ENCODE peak calls at places on chromosomes 4 and X, in ten cellular contexts. Z is nephron progenitor cell, W is pancreas, D is fibroblast of mammary gland, O is lower lobe of right lung, U is Calu3, C is H1, X is GM20000, I is foreskin keratinocyte, G is CD14-positive monocyte. A is an unnamed sample.

GRCh38 chrX:69093960-69094935 is 71.0 kb downstream of the PJA1 start:
- DNase-seq in Z (peak), W (peak), D (peak), O (no peak), U (peak), C (no peak), X (peak), I (no peak), G (no peak), A (peak)

GRCh38 chr4:65599335-65599734 is 71.0 kb downstream of the EPHA5 start:
- DNase-seq in Z (no peak), W (no peak), D (peak), O (no peak), U (no peak), C (no peak), X (no peak), I (peak), G (no peak), A (peak)

GRCh38 chr4:54954656-54955388 is 170.6 kb downstream of the KDR start:
- DNase-seq in Z (no peak), W (no peak), D (no peak), O (no peak), U (no peak), C (no peak), X (no peak), I (no peak), G (no peak), A (no peak)

GRCh38 chr4:26984896-26985295 is 124.3 kb downstream of the STIM2 start:
- DNase-seq in Z (no peak), W (no peak), D (no peak), O (no peak), U (no peak), C (no peak), X (no peak), I (no peak), G (no peak), A (no peak)

GRCh38 chr4:126733301-126733700 is 899.5 kb upstream of the INTU start:
- DNase-seq in Z (no peak), W (no peak), D (no peak), O (no peak), U (no peak), C (no peak), X (no peak), I (no peak), G (no peak), A (peak)

GRCh38 chr4:145840801-145841200 is 97.8 kb downstream of the ZNF827 start:
- DNase-seq in Z (no peak), W (no peak), D (no peak), O (no peak), U (no peak), C (no peak), X (no peak), I (no peak), G (no peak), A (no peak)

GRCh38 chrX:84078991-84079390 is 109.0 kb downstream of the RPS6KA6 start:
- DNase-seq in Z (no peak), W (no peak), D (no peak), O (no peak), U (no peak), C (no peak), X (no peak), I (no peak), G (no peak), A (no peak)

GRCh38 chr4:69858683-69859082 is 1.3 kb downstream of the SULT1E1 start:
- DNase-seq in Z (no peak), W (no peak), D (peak), O (no peak), U (peak), C (no peak), X (no peak), I (peak), G (no peak), A (peak)

GRCh38 chr4:110622841-110623709 is at the start of gene PITX2:
- DNase-seq in Z (peak), W (peak), D (peak), O (peak), U (no peak), C (peak), X (peak), I (peak), G (no peak), A (peak)

GRCh38 chr4:13159041-13159620 is 325.0 kb downstream of the RAB28 start:
- DNase-seq in Z (no peak), W (no peak), D (peak), O (no peak), U (no peak), C (no peak), X (no peak), I (no peak), G (no peak), A (no peak)

GRCh38 chr4:23766334-23766733 is 123.5 kb downstream of the PPARGC1A start:
- DNase-seq in Z (no peak), W (no peak), D (no peak), O (no peak), U (no peak), C (no peak), X (no peak), I (no peak), G (no peak), A (no peak)

GRCh38 chrX:138794285-138794684 is 82.8 kb upstream of the FGF13 start:
- DNase-seq in Z (no peak), W (no peak), D (peak), O (no peak), U (no peak), C (no peak), X (no peak), I (no peak), G (no peak), A (peak)

GRCh38 chr4:61555789-61556188 is 355.7 kb downstream of the ADGRL3 start:
- DNase-seq in Z (no peak), W (no peak), D (no peak), O (no peak), U (peak), C (no peak), X (no peak), I (no peak), G (no peak), A (peak)

GRCh38 chrX:112662559-112663427 is 16.9 kb downstream of the LHFPL1 start:
- DNase-seq in Z (no peak), W (no peak), D (no peak), O (no peak), U (no peak), C (no peak), X (no peak), I (no peak), G (no peak), A (no peak)

GRCh38 chrX:38220024-38220935 is at the start of gene SRPX:
- DNase-seq in Z (peak), W (peak), D (peak), O (peak), U (peak), C (no peak), X (peak), I (no peak), G (no peak), A (peak)

GRCh38 chrX:97401586-97402101 is 517.9 kb downstream of the RPA4 start:
- DNase-seq in Z (no peak), W (no peak), D (peak), O (no peak), U (no peak), C (no peak), X (no peak), I (no peak), G (no peak), A (peak)

GRCh38 chrX:8349816-8350544 is 114.7 kb upstream of the VCX3B start:
- DNase-seq in Z (no peak), W (no peak), D (no peak), O (no peak), U (no peak), C (no peak), X (no peak), I (no peak), G (no peak), A (no peak)

GRCh38 chrX:151736685-151737084 is 2.1 kb downstream of the CNGA2 start:
- DNase-seq in Z (no peak), W (no peak), D (no peak), O (no peak), U (no peak), C (no peak), X (no peak), I (no peak), G (no peak), A (no peak)

GRCh38 chr4:40057540-40058091 is 966 bp downstream of the N4BP2 start:
- DNase-seq in Z (peak), W (peak), D (peak), O (peak), U (peak), C (no peak), X (peak), I (peak), G (peak), A (peak)

GRCh38 chrX:3403748-3404147 is 57.3 kb upstream of the MXRA5 start:
- DNase-seq in Z (no peak), W (no peak), D (peak), O (no peak), U (no peak), C (no peak), X (no peak), I (no peak), G (no peak), A (peak)

GRCh38 chr4:37615720-37616063 is 70.5 kb downstream of the RELL1 start:
- DNase-seq in Z (no peak), W (no peak), D (no peak), O (no peak), U (no peak), C (no peak), X (no peak), I (no peak), G (no peak), A (no peak)

GRCh38 chr4:84698962-84699671 is 116.2 kb downstream of the CDS1 start:
- DNase-seq in Z (no peak), W (no peak), D (no peak), O (no peak), U (no peak), C (no peak), X (no peak), I (peak), G (no peak), A (peak)

GRCh38 chrX:20139966-20140365 is 1.7 kb downstream of the EIF1AX start:
- DNase-seq in Z (no peak), W (no peak), D (peak), O (no peak), U (no peak), C (no peak), X (no peak), I (no peak), G (no peak), A (peak)

DNA sequence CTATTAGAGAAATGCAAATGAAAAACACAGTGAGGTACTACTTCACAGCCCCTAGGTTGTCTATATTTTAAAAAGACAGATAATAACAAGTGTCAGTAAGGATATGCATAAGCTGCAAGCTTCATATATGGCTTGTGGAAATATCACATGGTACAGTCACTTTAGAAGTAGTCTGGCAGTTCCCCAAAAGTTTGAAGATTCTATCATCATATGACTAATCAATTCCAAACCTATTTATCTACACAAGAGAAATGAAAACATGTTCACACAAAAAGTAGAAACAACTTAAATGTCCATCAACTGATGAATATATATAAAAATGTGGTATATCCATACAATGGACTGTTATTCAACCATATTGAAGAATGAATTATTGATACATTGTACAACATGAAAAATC is 185.8 kb upstream of the STK26 start:
- DNase-seq in Z (no peak), W (no peak), D (peak), O (no peak), U (no peak), C (no peak), X (no peak), I (peak), G (no peak), A (peak)
- TF ChIP-seq CTCF in Z (no peak), W (no peak), D (no peak), O (no peak), U (no peak), C (no peak), X (no peak), I (no peak), G (no peak), A (no peak)

GRCh38 chr4:115090483-115091075 is 22.8 kb downstream of the NDST4 start:
- DNase-seq in Z (peak), W (no peak), D (peak), O (no peak), U (no peak), C (no peak), X (peak), I (no peak), G (no peak), A (peak)
- TF ChIP-seq CTCF in Z (peak), W (peak), D (peak), O (peak), U (peak), C (no peak), X (peak), I (peak), G (peak), A (peak)

GRCh38 chr4:184727430-184727829 is 6.5 kb downstream of the CENPU start:
- DNase-seq in Z (no peak), W (no peak), D (no peak), O (no peak), U (no peak), C (no peak), X (no peak), I (no peak), G (no peak), A (no peak)

GRCh38 chr4:184721254-184721653 is 12.6 kb downstream of the CENPU start:
- DNase-seq in Z (no peak), W (no peak), D (no peak), O (no peak), U (no peak), C (no peak), X (no peak), I (no peak), G (no peak), A (no peak)

GRCh38 chr4:184719407-184719806 is 14.5 kb downstream of the CENPU start:
- DNase-seq in Z (no peak), W (no peak), D (no peak), O (no peak), U (no peak), C (no peak), X (no peak), I (no peak), G (no peak), A (no peak)

DNA sequence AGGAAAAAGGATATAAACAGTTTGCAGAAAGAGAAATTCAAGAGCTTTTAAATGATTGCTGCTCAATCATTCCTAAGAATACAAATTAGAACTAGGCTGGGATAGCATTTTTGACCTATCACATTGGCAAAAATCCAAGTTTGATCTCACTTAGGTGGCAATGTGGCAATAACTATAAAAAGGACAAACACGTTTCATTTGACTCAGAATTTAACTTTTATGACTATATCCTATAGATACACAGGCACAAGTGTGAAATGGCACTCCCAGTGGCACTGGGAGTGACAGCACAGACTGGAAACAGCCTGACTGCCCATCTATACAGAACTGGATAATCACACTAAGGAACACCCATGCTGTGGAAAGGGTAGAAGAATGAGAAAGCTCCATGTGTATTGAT is 11.1 kb downstream of the CENPU start:
- DNase-seq in Z (no peak), W (no peak), D (no peak), O (no peak), U (no peak), C (no peak), X (no peak), I (no peak), G (no peak), A (no peak)
- TF ChIP-seq CTCF in Z (no peak), W (no peak), D (no peak), O (no peak), U (no peak), C (no peak), X (no peak), I (peak), G (no peak), A (peak)

DNA sequence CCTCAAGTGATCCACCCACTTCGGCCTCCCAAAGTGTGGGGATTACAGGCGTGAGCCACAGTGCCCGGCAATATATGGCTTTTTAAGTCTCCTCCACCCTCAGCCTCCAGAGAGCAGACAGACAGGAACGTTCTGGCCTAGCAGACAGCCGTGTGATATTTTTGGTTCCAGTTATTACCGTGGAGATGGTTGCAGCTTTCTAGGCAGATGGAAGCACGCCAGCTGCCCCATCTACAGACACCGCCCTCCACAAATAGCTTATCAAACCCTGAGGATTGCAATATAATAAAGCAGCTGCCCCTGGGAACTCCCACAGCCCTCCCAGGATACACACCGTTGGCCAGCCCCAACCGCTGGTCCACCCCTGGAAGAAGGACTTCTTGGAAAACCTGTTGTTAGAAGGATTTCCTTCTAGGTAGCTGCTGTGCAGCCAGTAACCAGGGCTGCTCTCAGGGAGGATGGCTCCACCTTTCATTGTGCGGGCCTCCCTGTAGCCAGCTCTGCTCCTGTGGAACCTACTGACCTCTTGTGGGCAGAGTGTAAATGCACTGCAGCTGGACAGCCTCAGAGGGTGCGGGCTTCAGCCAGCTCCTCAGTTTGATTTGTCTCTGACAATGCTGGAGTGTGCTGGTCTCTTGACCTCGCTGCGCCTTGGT is 44.0 kb downstream of the SLC25A5 start:
- DNase-seq in Z (peak), W (peak), D (peak), O (peak), U (peak), C (peak), X (peak), I (no peak), G (peak), A (peak)
- TF ChIP-seq CTCF in Z (peak), W (peak), D (peak), O (peak), U (peak), C (peak), X (peak), I (peak), G (peak), A (peak)

GRCh38 chrX:105874790-105875189 is 52.5 kb downstream of the NRK start:
- DNase-seq in Z (no peak), W (no peak), D (no peak), O (no peak), U (no peak), C (no peak), X (no peak), I (no peak), G (no peak), A (no peak)

GRCh38 chrX:105872921-105873320 is 50.6 kb downstream of the NRK start:
- DNase-seq in Z (no peak), W (no peak), D (peak), O (no peak), U (no peak), C (no peak), X (no peak), I (no peak), G (no peak), A (no peak)

GRCh38 chrX:105880491-105880890 is 58.2 kb downstream of the NRK start:
- DNase-seq in Z (no peak), W (no peak), D (no peak), O (no peak), U (no peak), C (no peak), X (no peak), I (no peak), G (no peak), A (no peak)

DNA sequence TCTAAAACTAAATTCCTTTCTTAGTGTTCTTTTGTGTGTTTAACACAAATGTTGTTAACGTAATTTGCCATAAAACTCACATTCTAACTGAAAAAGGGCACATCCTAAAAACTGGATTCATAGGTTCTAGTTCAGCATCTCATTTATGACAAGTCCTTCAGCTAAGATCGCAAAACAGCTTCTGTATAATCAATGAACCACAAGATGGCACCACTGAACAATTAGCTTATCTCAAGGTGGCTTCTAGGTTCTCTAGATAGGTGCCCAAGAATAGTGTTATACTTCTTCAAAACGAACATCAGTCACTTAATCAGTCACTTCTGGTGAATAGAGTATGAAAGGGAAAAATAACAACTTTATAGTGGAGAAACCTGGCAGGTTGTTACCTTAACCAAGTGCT is 54.3 kb downstream of the NRK start:
- DNase-seq in Z (no peak), W (no peak), D (peak), O (no peak), U (no peak), C (no peak), X (no peak), I (no peak), G (no peak), A (peak)
- TF ChIP-seq CTCF in Z (peak), W (no peak), D (peak), O (no peak), U (no peak), C (no peak), X (no peak), I (peak), G (no peak), A (peak)

GRCh38 chr4:1515763-1516162 is 109.5 kb upstream of the NKX1-1 start:
- DNase-seq in Z (no peak), W (no peak), D (no peak), O (peak), U (no peak), C (no peak), X (no peak), I (no peak), G (no peak), A (no peak)
- TF ChIP-seq CTCF in Z (no peak), W (no peak), D (no peak), O (no peak), U (no peak), C (no peak), X (no peak), I (no peak), G (no peak), A (no peak)